ENCODE peak calls at places on chromosomes 7 and 10, in nine cellular contexts. Z is activated gamma-delta T cell treated with anti-CD3 and anti-CD28 coated beads, Interleukin-2, amount 50 U/mL, for 16 hours; R is Jurkat, Clone E6-1; O is erythroblast; L is pons; V is HuH-7; D is hippocampal formation; B is cardiac muscle cell; Q is T-helper 2 cell treated with Interferon-gamma antibody and Interleukin-4, amounts not matched to agents 5 μg/mL and 100 μg/mL, for 36 hours. F is an unnamed sample.

GRCh38 chr7:37977243-37977642 is 56.8 kb downstream of the EPDR1 start:
- DNase-seq in R (no peak), V (no peak), B (no peak), Z (no peak), O (no peak), Q (no peak), D (no peak), L (no peak), F (peak; percentile 12)

GRCh38 chr10:63883861-63884260 is 362.7 kb downstream of the REEP3 start:
- DNase-seq in O (no peak), V (no peak), Q (no peak), D (no peak), B (no peak), R (no peak), Z (no peak), L (no peak), F (no peak)

GRCh38 chr10:114103286-114103685 is 59.6 kb downstream of the ADRB1 start:
- DNase-seq in D (peak; percentile 89), R (peak; percentile 57), Q (no peak), L (peak; percentile 86), O (peak; percentile 39), V (peak; percentile 55), Z (no peak), B (peak; percentile 57), F (peak; percentile 9)

GRCh38 chr7:67206452-67206851 is 209.8 kb downstream of the TYW1 start:
- DNase-seq in L (no peak), Q (no peak), D (no peak), O (no peak), R (no peak), B (no peak), Z (no peak), V (no peak), F (no peak)

GRCh38 chr10:71548494-71548846 is 151.8 kb downstream of the CDH23 start:
- DNase-seq in V (no peak), B (no peak), D (no peak), Q (peak; percentile 10), Z (no peak), R (peak; percentile 50), L (no peak), O (peak; percentile 28), F (peak; percentile 72)

GRCh38 chr7:106153891-106154449 is 41.9 kb upstream of the SYPL1 start:
- DNase-seq in Z (peak; percentile 61), D (peak; percentile 92), O (peak; percentile 70), B (peak; percentile 83), R (peak; percentile 63), L (peak; percentile 88), V (peak; percentile 68), Q (peak; percentile 56), F (peak; percentile 87)

GRCh38 chr7:149232362-149232761 is 7.1 kb upstream of the ZNF212 start:
- DNase-seq in O (no peak), Q (no peak), B (no peak), D (no peak), L (no peak), V (no peak), Z (no peak), R (no peak), F (no peak)

GRCh38 chr7:45915606-45916005 is 5.5 kb downstream of the IGFBP3 start:
- DNase-seq in D (no peak), O (no peak), B (no peak), Z (no peak), Q (no peak), V (no peak), L (no peak), R (no peak), F (no peak)

GRCh38 chr7:43767311-43767710 is 8.8 kb downstream of the BLVRA start:
- DNase-seq in Z (no peak), B (no peak), D (no peak), R (no peak), V (no peak), L (no peak), Q (no peak), O (peak; percentile 45), F (no peak)

GRCh38 chr10:43316516-43316915 is 49.7 kb upstream of the RASGEF1A start:
- DNase-seq in O (no peak), Q (no peak), Z (no peak), D (no peak), V (no peak), L (no peak), R (no peak), B (no peak), F (no peak)

GRCh38 chr7:122289426-122289825 is 15.1 kb downstream of the FEZF1 start:
- DNase-seq in Z (no peak), R (no peak), V (no peak), Q (no peak), B (no peak), L (no peak), D (no peak), O (no peak), F (no peak)

GRCh38 chr10:19302117-19302516 is 253.5 kb downstream of the MALRD1 start:
- DNase-seq in D (no peak), Z (no peak), B (no peak), O (no peak), Q (no peak), V (no peak), L (no peak), R (no peak), F (no peak)

GRCh38 chr10:3786295-3786981 is 1.4 kb upstream of the KLF6 start:
- DNase-seq in D (no peak), O (peak; percentile 73), L (no peak), B (peak; percentile 45), Q (no peak), R (no peak), V (no peak), Z (no peak), F (peak; percentile 63)